ENCODE peak calls at places on chromosomes 7 and 10, in nine cellular contexts. One of them, this sample, is unnamed.

GRCh38 chr7:54992876-54993490 is 25.8 kb upstream of the EGFR start:
- DNase-seq in NB4: peak
- DNase-seq in NCI-H524: no peak
- DNase-seq in cardiac muscle cell: peak
- DNase-seq in cardiac fibroblast: peak
- DNase-seq in activated naive CD8-positive, alpha-beta T cell treated with anti-CD3 and anti-CD28 coated beads, Interleukin-2, amount 50 U/mL, for 24 hours: no peak
- DNase-seq in AG08396: no peak
- DNase-seq in effector CD4-positive, alpha-beta T cell: no peak
- DNase-seq in fibroblast of pulmonary artery: peak
- DNase-seq in this sample: no peak

GRCh38 chr10:76546411-76546810 is 1091.2 kb downstream of the KCNMA1 start:
- DNase-seq in NB4: no peak
- DNase-seq in NCI-H524: no peak
- DNase-seq in cardiac muscle cell: no peak
- DNase-seq in cardiac fibroblast: no peak
- DNase-seq in activated naive CD8-positive, alpha-beta T cell treated with anti-CD3 and anti-CD28 coated beads, Interleukin-2, amount 50 U/mL, for 24 hours: no peak
- DNase-seq in AG08396: no peak
- DNase-seq in effector CD4-positive, alpha-beta T cell: no peak
- DNase-seq in fibroblast of pulmonary artery: no peak
- DNase-seq in this sample: no peak

GRCh38 chr7:111266613-111267012 is 175.7 kb downstream of the LRRN3 start:
- DNase-seq in NB4: no peak
- DNase-seq in NCI-H524: no peak
- DNase-seq in cardiac muscle cell: peak
- DNase-seq in cardiac fibroblast: peak
- DNase-seq in activated naive CD8-positive, alpha-beta T cell treated with anti-CD3 and anti-CD28 coated beads, Interleukin-2, amount 50 U/mL, for 24 hours: no peak
- DNase-seq in AG08396: peak
- DNase-seq in effector CD4-positive, alpha-beta T cell: no peak
- DNase-seq in fibroblast of pulmonary artery: peak
- DNase-seq in this sample: no peak

GRCh38 chr7:96962221-96962620 is 43.1 kb upstream of the DLX6 start:
- DNase-seq in NB4: no peak
- DNase-seq in NCI-H524: no peak
- DNase-seq in cardiac muscle cell: no peak
- DNase-seq in cardiac fibroblast: no peak
- DNase-seq in activated naive CD8-positive, alpha-beta T cell treated with anti-CD3 and anti-CD28 coated beads, Interleukin-2, amount 50 U/mL, for 24 hours: no peak
- DNase-seq in AG08396: no peak
- DNase-seq in effector CD4-positive, alpha-beta T cell: no peak
- DNase-seq in fibroblast of pulmonary artery: no peak
- DNase-seq in this sample: no peak

GRCh38 chr10:62239994-62240393 is 28.6 kb downstream of the RTKN2 start:
- DNase-seq in NB4: no peak
- DNase-seq in NCI-H524: no peak
- DNase-seq in cardiac muscle cell: peak
- DNase-seq in cardiac fibroblast: peak
- DNase-seq in activated naive CD8-positive, alpha-beta T cell treated with anti-CD3 and anti-CD28 coated beads, Interleukin-2, amount 50 U/mL, for 24 hours: no peak
- DNase-seq in AG08396: no peak
- DNase-seq in effector CD4-positive, alpha-beta T cell: no peak
- DNase-seq in fibroblast of pulmonary artery: peak
- DNase-seq in this sample: no peak

GRCh38 chr10:130808243-130808642 is 503.3 kb downstream of the TCERG1L start:
- DNase-seq in NB4: no peak
- DNase-seq in NCI-H524: no peak
- DNase-seq in cardiac muscle cell: no peak
- DNase-seq in cardiac fibroblast: no peak
- DNase-seq in activated naive CD8-positive, alpha-beta T cell treated with anti-CD3 and anti-CD28 coated beads, Interleukin-2, amount 50 U/mL, for 24 hours: no peak
- DNase-seq in AG08396: no peak
- DNase-seq in effector CD4-positive, alpha-beta T cell: no peak
- DNase-seq in fibroblast of pulmonary artery: no peak
- DNase-seq in this sample: no peak

GRCh38 chr7:90688826-90689225 is 92.7 kb downstream of the CDK14 start:
- DNase-seq in NB4: no peak
- DNase-seq in NCI-H524: no peak
- DNase-seq in cardiac muscle cell: no peak
- DNase-seq in cardiac fibroblast: no peak
- DNase-seq in activated naive CD8-positive, alpha-beta T cell treated with anti-CD3 and anti-CD28 coated beads, Interleukin-2, amount 50 U/mL, for 24 hours: no peak
- DNase-seq in AG08396: no peak
- DNase-seq in effector CD4-positive, alpha-beta T cell: no peak
- DNase-seq in fibroblast of pulmonary artery: no peak
- DNase-seq in this sample: no peak

GRCh38 chr10:101666025-101666424 is 28.9 kb downstream of the FBXW4 start:
- DNase-seq in NB4: no peak
- DNase-seq in NCI-H524: no peak
- DNase-seq in cardiac muscle cell: no peak
- DNase-seq in cardiac fibroblast: no peak
- DNase-seq in activated naive CD8-positive, alpha-beta T cell treated with anti-CD3 and anti-CD28 coated beads, Interleukin-2, amount 50 U/mL, for 24 hours: no peak
- DNase-seq in AG08396: no peak
- DNase-seq in effector CD4-positive, alpha-beta T cell: no peak
- DNase-seq in fibroblast of pulmonary artery: no peak
- DNase-seq in this sample: no peak

GRCh38 chr10:112653851-112654250 is 206.8 kb downstream of the VTI1A start:
- DNase-seq in NB4: no peak
- DNase-seq in NCI-H524: no peak
- DNase-seq in cardiac muscle cell: no peak
- DNase-seq in cardiac fibroblast: no peak
- DNase-seq in activated naive CD8-positive, alpha-beta T cell treated with anti-CD3 and anti-CD28 coated beads, Interleukin-2, amount 50 U/mL, for 24 hours: no peak
- DNase-seq in AG08396: no peak
- DNase-seq in effector CD4-positive, alpha-beta T cell: no peak
- DNase-seq in fibroblast of pulmonary artery: no peak
- DNase-seq in this sample: no peak

GRCh38 chr10:99346247-99346646 is 17.1 kb downstream of the CNNM1 start:
- DNase-seq in NB4: no peak
- DNase-seq in NCI-H524: peak
- DNase-seq in cardiac muscle cell: peak
- DNase-seq in cardiac fibroblast: peak
- DNase-seq in activated naive CD8-positive, alpha-beta T cell treated with anti-CD3 and anti-CD28 coated beads, Interleukin-2, amount 50 U/mL, for 24 hours: no peak
- DNase-seq in AG08396: no peak
- DNase-seq in effector CD4-positive, alpha-beta T cell: no peak
- DNase-seq in fibroblast of pulmonary artery: peak
- DNase-seq in this sample: no peak

GRCh38 chr7:2760098-2760889 is 72.3 kb downstream of the AMZ1 start:
- DNase-seq in NB4: peak
- DNase-seq in NCI-H524: peak
- DNase-seq in cardiac muscle cell: peak
- DNase-seq in cardiac fibroblast: peak
- DNase-seq in activated naive CD8-positive, alpha-beta T cell treated with anti-CD3 and anti-CD28 coated beads, Interleukin-2, amount 50 U/mL, for 24 hours: no peak
- DNase-seq in AG08396: peak
- DNase-seq in effector CD4-positive, alpha-beta T cell: no peak
- DNase-seq in fibroblast of pulmonary artery: peak
- DNase-seq in this sample: peak

GRCh38 chr10:85977642-85978041 is 389.0 kb downstream of the GRID1 start:
- DNase-seq in NB4: no peak
- DNase-seq in NCI-H524: no peak
- DNase-seq in cardiac muscle cell: no peak
- DNase-seq in cardiac fibroblast: no peak
- DNase-seq in activated naive CD8-positive, alpha-beta T cell treated with anti-CD3 and anti-CD28 coated beads, Interleukin-2, amount 50 U/mL, for 24 hours: no peak
- DNase-seq in AG08396: no peak
- DNase-seq in effector CD4-positive, alpha-beta T cell: no peak
- DNase-seq in fibroblast of pulmonary artery: no peak
- DNase-seq in this sample: no peak

GRCh38 chr10:63313066-63313465 is 152.7 kb downstream of the JMJD1C start:
- DNase-seq in NB4: no peak
- DNase-seq in NCI-H524: no peak
- DNase-seq in cardiac muscle cell: no peak
- DNase-seq in cardiac fibroblast: no peak
- DNase-seq in activated naive CD8-positive, alpha-beta T cell treated with anti-CD3 and anti-CD28 coated beads, Interleukin-2, amount 50 U/mL, for 24 hours: no peak
- DNase-seq in AG08396: no peak
- DNase-seq in effector CD4-positive, alpha-beta T cell: no peak
- DNase-seq in fibroblast of pulmonary artery: no peak
- DNase-seq in this sample: no peak

GRCh38 chr7:91348686-91349085 is 84.5 kb downstream of the FZD1 start:
- DNase-seq in NB4: no peak
- DNase-seq in NCI-H524: no peak
- DNase-seq in cardiac muscle cell: peak
- DNase-seq in cardiac fibroblast: peak
- DNase-seq in activated naive CD8-positive, alpha-beta T cell treated with anti-CD3 and anti-CD28 coated beads, Interleukin-2, amount 50 U/mL, for 24 hours: no peak
- DNase-seq in AG08396: no peak
- DNase-seq in effector CD4-positive, alpha-beta T cell: no peak
- DNase-seq in fibroblast of pulmonary artery: peak
- DNase-seq in this sample: no peak

GRCh38 chr10:24374134-24374915 is 165.4 kb downstream of the KIAA1217 start:
- DNase-seq in NB4: no peak
- DNase-seq in NCI-H524: peak
- DNase-seq in cardiac muscle cell: peak
- DNase-seq in cardiac fibroblast: peak
- DNase-seq in activated naive CD8-positive, alpha-beta T cell treated with anti-CD3 and anti-CD28 coated beads, Interleukin-2, amount 50 U/mL, for 24 hours: no peak
- DNase-seq in AG08396: no peak
- DNase-seq in effector CD4-positive, alpha-beta T cell: no peak
- DNase-seq in fibroblast of pulmonary artery: peak
- DNase-seq in this sample: no peak

GRCh38 chr10:34231441-34232180 is 583.5 kb downstream of the PARD3 start:
- DNase-seq in NB4: no peak
- DNase-seq in NCI-H524: peak
- DNase-seq in cardiac muscle cell: peak
- DNase-seq in cardiac fibroblast: no peak
- DNase-seq in activated naive CD8-positive, alpha-beta T cell treated with anti-CD3 and anti-CD28 coated beads, Interleukin-2, amount 50 U/mL, for 24 hours: no peak
- DNase-seq in AG08396: no peak
- DNase-seq in effector CD4-positive, alpha-beta T cell: no peak
- DNase-seq in fibroblast of pulmonary artery: no peak
- DNase-seq in this sample: no peak

GRCh38 chr10:119177708-119178370 is 773 bp downstream of the PRDX3 start:
- DNase-seq in NB4: no peak
- DNase-seq in NCI-H524: no peak
- DNase-seq in cardiac muscle cell: no peak
- DNase-seq in cardiac fibroblast: no peak
- DNase-seq in activated naive CD8-positive, alpha-beta T cell treated with anti-CD3 and anti-CD28 coated beads, Interleukin-2, amount 50 U/mL, for 24 hours: peak
- DNase-seq in AG08396: no peak
- DNase-seq in effector CD4-positive, alpha-beta T cell: no peak
- DNase-seq in fibroblast of pulmonary artery: no peak
- DNase-seq in this sample: no peak

GRCh38 chr7:6256709-6257535 is 15.5 kb downstream of the CYTH3 start:
- DNase-seq in NB4: peak
- DNase-seq in NCI-H524: no peak
- DNase-seq in cardiac muscle cell: peak
- DNase-seq in cardiac fibroblast: peak
- DNase-seq in activated naive CD8-positive, alpha-beta T cell treated with anti-CD3 and anti-CD28 coated beads, Interleukin-2, amount 50 U/mL, for 24 hours: peak
- DNase-seq in AG08396: no peak
- DNase-seq in effector CD4-positive, alpha-beta T cell: no peak
- DNase-seq in fibroblast of pulmonary artery: peak
- DNase-seq in this sample: no peak

GRCh38 chr7:137790828-137791227 is 55.9 kb downstream of the DGKI start:
- DNase-seq in NB4: no peak
- DNase-seq in NCI-H524: no peak
- DNase-seq in cardiac muscle cell: no peak
- DNase-seq in cardiac fibroblast: no peak
- DNase-seq in activated naive CD8-positive, alpha-beta T cell treated with anti-CD3 and anti-CD28 coated beads, Interleukin-2, amount 50 U/mL, for 24 hours: no peak
- DNase-seq in AG08396: no peak
- DNase-seq in effector CD4-positive, alpha-beta T cell: no peak
- DNase-seq in fibroblast of pulmonary artery: no peak
- DNase-seq in this sample: no peak

This sample was measured in D721Med.